ENCODE peak calls at places on chromosome 3, in eight cellular contexts. One of them, this sample, is unnamed.

GRCh38 chr3:99213019-99213418 is 311.5 kb upstream of the DCBLD2 start:
- DNase-seq in lung: no peak
- DNase-seq in heart right ventricle: no peak
- DNase-seq in A673: no peak
- DNase-seq in thoracic aorta: no peak
- DNase-seq in left ventricle myocardium inferior: no peak
- DNase-seq in ascending aorta: no peak
- DNase-seq in pancreas: no peak
- DNase-seq in this sample: no peak

GRCh38 chr3:13152826-13153710 is 79.8 kb upstream of the IQSEC1 start:
- DNase-seq in left ventricle myocardium inferior: no peak
- DNase-seq in thoracic aorta: no peak
- DNase-seq in heart right ventricle: no peak
- DNase-seq in lung: no peak
- DNase-seq in A673: no peak
- DNase-seq in pancreas: peak; percentile 36
- DNase-seq in ascending aorta: no peak
- DNase-seq in this sample: no peak

GRCh38 chr3:173045770-173046382 is 95.2 kb downstream of the SPATA16 start:
- DNase-seq in thoracic aorta: no peak
- DNase-seq in pancreas: no peak
- DNase-seq in heart right ventricle: no peak
- DNase-seq in left ventricle myocardium inferior: no peak
- DNase-seq in ascending aorta: no peak
- DNase-seq in A673: no peak
- DNase-seq in lung: no peak
- DNase-seq in this sample: no peak

GRCh38 chr3:13365390-13366379 is 54.4 kb downstream of the NUP210 start:
- DNase-seq in lung: no peak
- DNase-seq in A673: no peak
- DNase-seq in pancreas: no peak
- DNase-seq in ascending aorta: no peak
- DNase-seq in heart right ventricle: no peak
- DNase-seq in thoracic aorta: no peak
- DNase-seq in left ventricle myocardium inferior: no peak
- DNase-seq in this sample: no peak

GRCh38 chr3:148083501-148084267 is 614.0 kb upstream of the AGTR1 start:
- DNase-seq in ascending aorta: no peak
- DNase-seq in A673: peak; percentile 90
- DNase-seq in heart right ventricle: no peak
- DNase-seq in thoracic aorta: no peak
- DNase-seq in left ventricle myocardium inferior: no peak
- DNase-seq in lung: no peak
- DNase-seq in pancreas: no peak
- DNase-seq in this sample: no peak

GRCh38 chr3:127132876-127133275 is 60.1 kb upstream of the PRR23E start:
- DNase-seq in thoracic aorta: no peak
- DNase-seq in lung: no peak
- DNase-seq in ascending aorta: no peak
- DNase-seq in heart right ventricle: no peak
- DNase-seq in A673: no peak
- DNase-seq in left ventricle myocardium inferior: no peak
- DNase-seq in pancreas: no peak
- DNase-seq in this sample: no peak

GRCh38 chr3:176964656-176965055 is 232.6 kb downstream of the TBL1XR1 start:
- DNase-seq in A673: peak; percentile 89
- DNase-seq in ascending aorta: no peak
- DNase-seq in heart right ventricle: no peak
- DNase-seq in thoracic aorta: no peak
- DNase-seq in pancreas: no peak
- DNase-seq in left ventricle myocardium inferior: no peak
- DNase-seq in lung: no peak
- DNase-seq in this sample: no peak

GRCh38 chr3:13623101-13623654 is 74.3 kb downstream of the FBLN2 start:
- DNase-seq in A673: no peak
- DNase-seq in pancreas: no peak
- DNase-seq in lung: no peak
- DNase-seq in ascending aorta: no peak
- DNase-seq in heart right ventricle: no peak
- DNase-seq in thoracic aorta: no peak
- DNase-seq in left ventricle myocardium inferior: no peak
- DNase-seq in this sample: no peak

GRCh38 chr3:193617628-193618027 is 24.6 kb downstream of the OPA1 start:
- DNase-seq in pancreas: no peak
- DNase-seq in thoracic aorta: no peak
- DNase-seq in heart right ventricle: no peak
- DNase-seq in lung: no peak
- DNase-seq in ascending aorta: no peak
- DNase-seq in left ventricle myocardium inferior: no peak
- DNase-seq in A673: no peak
- DNase-seq in this sample: no peak

GRCh38 chr3:193620650-193621049 is 27.6 kb downstream of the OPA1 start:
- DNase-seq in thoracic aorta: no peak
- DNase-seq in ascending aorta: no peak
- DNase-seq in pancreas: no peak
- DNase-seq in A673: peak; percentile 26
- DNase-seq in lung: no peak
- DNase-seq in left ventricle myocardium inferior: no peak
- DNase-seq in heart right ventricle: no peak
- DNase-seq in this sample: no peak

GRCh38 chr3:193620055-193620454 is 27.0 kb downstream of the OPA1 start:
- DNase-seq in ascending aorta: no peak
- DNase-seq in A673: no peak
- DNase-seq in thoracic aorta: no peak
- DNase-seq in pancreas: no peak
- DNase-seq in left ventricle myocardium inferior: no peak
- DNase-seq in heart right ventricle: no peak
- DNase-seq in lung: no peak
- DNase-seq in this sample: no peak

DNA sequence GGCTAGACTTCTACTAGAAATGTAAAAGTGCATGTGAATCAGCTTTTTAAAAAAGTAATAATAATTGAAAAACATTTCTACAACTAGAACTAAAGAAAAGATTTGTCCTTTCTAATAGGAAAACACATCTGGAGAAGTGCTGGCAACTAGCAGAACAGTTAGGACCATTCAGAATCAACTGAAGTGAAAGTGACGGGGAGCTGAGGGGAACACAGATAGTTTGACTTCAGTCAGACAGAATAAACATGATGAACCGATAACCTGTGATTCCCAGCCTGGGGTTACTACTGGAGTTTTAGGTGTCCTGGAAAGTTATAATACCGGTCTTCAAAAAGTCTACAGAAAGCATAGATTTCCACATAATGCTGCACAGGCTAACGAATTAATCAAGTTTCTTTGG is 28.1 kb downstream of the OPA1 start:
- DNase-seq in ascending aorta: no peak
- DNase-seq in pancreas: no peak
- DNase-seq in left ventricle myocardium inferior: no peak
- DNase-seq in A673: no peak
- DNase-seq in heart right ventricle: no peak
- DNase-seq in thoracic aorta: no peak
- DNase-seq in lung: no peak
- DNase-seq in this sample: no peak
- H3K4me3 ChIP-seq in ascending aorta: no peak overlapping the region
- H3K4me3 ChIP-seq in pancreas: no peak overlapping the region
- H3K4me3 ChIP-seq in left ventricle myocardium inferior: no peak overlapping the region
- H3K4me3 ChIP-seq in A673: no peak overlapping the region
- H3K4me3 ChIP-seq in heart right ventricle: no peak overlapping the region
- H3K4me3 ChIP-seq in thoracic aorta: no peak overlapping the region
- H3K4me3 ChIP-seq in lung: no peak overlapping the region
- H3K4me3 ChIP-seq in this sample: no peak overlapping the region

DNA sequence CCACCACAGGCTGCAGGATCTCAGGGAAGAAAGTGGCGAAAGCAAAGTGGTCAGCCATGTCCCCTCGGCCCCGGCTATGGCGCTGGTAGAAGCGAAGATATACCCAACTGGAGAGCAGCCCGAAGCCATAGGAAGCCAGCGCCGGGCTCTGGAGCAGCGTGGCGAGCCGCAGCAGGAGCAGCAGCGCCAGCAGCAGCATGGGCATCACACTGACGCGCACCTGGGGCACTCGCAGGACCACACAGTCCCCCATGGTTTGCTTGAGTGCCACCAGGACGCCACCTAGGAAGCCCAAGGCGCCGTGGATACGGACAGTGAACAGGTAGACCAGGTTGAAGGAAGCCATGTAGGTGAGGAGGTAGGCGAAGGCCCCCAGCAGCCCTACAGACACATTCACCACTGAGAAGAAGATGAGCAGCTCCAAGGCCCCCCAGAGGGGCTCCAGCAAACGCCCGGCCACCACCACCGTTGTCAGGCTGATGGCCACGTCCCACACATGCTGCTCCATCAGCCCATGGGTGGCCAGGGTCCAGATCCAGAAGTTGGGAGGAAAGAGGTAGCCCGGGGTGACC is 880 bp downstream of the TMEM115 start:
- DNase-seq in pancreas: no peak
- DNase-seq in lung: no peak
- DNase-seq in heart right ventricle: no peak
- DNase-seq in ascending aorta: peak; percentile 72
- DNase-seq in A673: no peak
- DNase-seq in left ventricle myocardium inferior: no peak
- DNase-seq in thoracic aorta: no peak
- DNase-seq in this sample: no peak
- H3K27ac ChIP-seq in pancreas: peak overlapping the region; percentile 71
- H3K27ac ChIP-seq in lung: peak overlapping the region; percentile 89
- H3K27ac ChIP-seq in heart right ventricle: peak overlapping the region; percentile 90
- H3K27ac ChIP-seq in ascending aorta: peak overlapping the region; percentile 89
- H3K27ac ChIP-seq in A673: peak overlapping the region; percentile 76
- H3K27ac ChIP-seq in left ventricle myocardium inferior: peak overlapping the region; percentile 92
- H3K27ac ChIP-seq in thoracic aorta: peak overlapping the region; percentile 82
- H3K27ac ChIP-seq in this sample: peak overlapping the region; percentile 97

GRCh38 chr3:56911363-56911762 is 109.6 kb upstream of the ARHGEF3 start:
- DNase-seq in thoracic aorta: no peak
- DNase-seq in ascending aorta: no peak
- DNase-seq in A673: no peak
- DNase-seq in pancreas: no peak
- DNase-seq in left ventricle myocardium inferior: no peak
- DNase-seq in lung: no peak
- DNase-seq in heart right ventricle: peak; percentile 19
- DNase-seq in this sample: no peak

GRCh38 chr3:56916697-56917336 is 115.1 kb upstream of the ARHGEF3 start:
- DNase-seq in ascending aorta: no peak
- DNase-seq in A673: no peak
- DNase-seq in thoracic aorta: no peak
- DNase-seq in lung: no peak
- DNase-seq in pancreas: no peak
- DNase-seq in heart right ventricle: no peak
- DNase-seq in left ventricle myocardium inferior: no peak
- DNase-seq in this sample: no peak

GRCh38 chr3:56917337-56917697 is 115.6 kb upstream of the ARHGEF3 start:
- DNase-seq in thoracic aorta: no peak
- DNase-seq in ascending aorta: no peak
- DNase-seq in lung: no peak
- DNase-seq in pancreas: no peak
- DNase-seq in heart right ventricle: no peak
- DNase-seq in A673: peak; percentile 18
- DNase-seq in left ventricle myocardium inferior: no peak
- DNase-seq in this sample: no peak

GRCh38 chr3:56915969-56916586 is 114.3 kb upstream of the ARHGEF3 start:
- DNase-seq in pancreas: no peak
- DNase-seq in heart right ventricle: peak; percentile 55
- DNase-seq in left ventricle myocardium inferior: peak; percentile 30
- DNase-seq in A673: no peak
- DNase-seq in thoracic aorta: no peak
- DNase-seq in ascending aorta: peak; percentile 72
- DNase-seq in lung: no peak
- DNase-seq in this sample: peak; percentile 74

GRCh38 chr3:56914646-56915045 is 112.9 kb upstream of the ARHGEF3 start:
- DNase-seq in heart right ventricle: no peak
- DNase-seq in thoracic aorta: no peak
- DNase-seq in lung: no peak
- DNase-seq in A673: no peak
- DNase-seq in ascending aorta: no peak
- DNase-seq in left ventricle myocardium inferior: no peak
- DNase-seq in pancreas: no peak
- DNase-seq in this sample: peak; percentile 25
- H3K4me3 ChIP-seq in heart right ventricle: peak overlapping the region; percentile 53
- H3K4me3 ChIP-seq in thoracic aorta: no peak overlapping the region
- H3K4me3 ChIP-seq in lung: no peak overlapping the region
- H3K4me3 ChIP-seq in A673: no peak overlapping the region
- H3K4me3 ChIP-seq in ascending aorta: no peak overlapping the region
- H3K4me3 ChIP-seq in left ventricle myocardium inferior: peak overlapping the region; percentile 63
- H3K4me3 ChIP-seq in pancreas: no peak overlapping the region
- H3K4me3 ChIP-seq in this sample: peak overlapping the region; percentile 90

GRCh38 chr3:105791134-105791533 is 77.7 kb downstream of the CBLB start:
- DNase-seq in left ventricle myocardium inferior: no peak
- DNase-seq in pancreas: no peak
- DNase-seq in lung: no peak
- DNase-seq in A673: no peak
- DNase-seq in ascending aorta: no peak
- DNase-seq in heart right ventricle: no peak
- DNase-seq in thoracic aorta: no peak
- DNase-seq in this sample: no peak

GRCh38 chr3:105793040-105793439 is 75.8 kb downstream of the CBLB start:
- DNase-seq in left ventricle myocardium inferior: no peak
- DNase-seq in pancreas: no peak
- DNase-seq in heart right ventricle: no peak
- DNase-seq in A673: no peak
- DNase-seq in lung: no peak
- DNase-seq in thoracic aorta: no peak
- DNase-seq in ascending aorta: no peak
- DNase-seq in this sample: no peak

GRCh38 chr3:105791919-105792786 is 76.7 kb downstream of the CBLB start:
- DNase-seq in thoracic aorta: peak; percentile 43
- DNase-seq in pancreas: no peak
- DNase-seq in A673: no peak
- DNase-seq in lung: peak; percentile 47
- DNase-seq in left ventricle myocardium inferior: peak; percentile 80
- DNase-seq in ascending aorta: peak; percentile 87
- DNase-seq in heart right ventricle: peak; percentile 68
- DNase-seq in this sample: no peak

GRCh38 chr3:105788548-105789036 is 80.2 kb downstream of the CBLB start:
- DNase-seq in pancreas: no peak
- DNase-seq in thoracic aorta: no peak
- DNase-seq in left ventricle myocardium inferior: no peak
- DNase-seq in heart right ventricle: no peak
- DNase-seq in lung: no peak
- DNase-seq in A673: no peak
- DNase-seq in ascending aorta: no peak
- DNase-seq in this sample: no peak

DNA sequence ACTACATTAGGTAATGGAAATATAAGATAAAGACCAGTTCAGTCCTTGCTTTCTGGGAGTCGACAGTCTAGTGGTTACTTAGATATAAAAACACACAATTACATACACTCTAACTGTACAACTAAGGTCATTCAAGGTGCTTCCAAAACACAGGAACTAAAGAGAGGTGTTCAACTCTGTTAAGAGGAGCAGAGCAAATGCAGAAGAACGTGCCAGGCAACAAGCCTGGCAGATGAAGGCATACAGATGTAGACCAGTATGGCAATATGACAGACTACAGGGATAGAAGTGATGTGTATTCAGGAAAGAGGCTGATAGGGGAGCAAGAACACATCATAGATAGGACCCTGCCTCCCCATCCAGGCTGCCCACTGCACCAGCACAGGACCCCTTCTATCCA is 78.3 kb downstream of the CBLB start:
- DNase-seq in left ventricle myocardium inferior: no peak
- DNase-seq in thoracic aorta: no peak
- DNase-seq in A673: no peak
- DNase-seq in pancreas: no peak
- DNase-seq in ascending aorta: no peak
- DNase-seq in heart right ventricle: no peak
- DNase-seq in lung: no peak
- DNase-seq in this sample: no peak
- H3K27ac ChIP-seq in left ventricle myocardium inferior: peak overlapping the region; percentile 89
- H3K27ac ChIP-seq in thoracic aorta: no peak overlapping the region
- H3K27ac ChIP-seq in A673: no peak overlapping the region
- H3K27ac ChIP-seq in pancreas: no peak overlapping the region
- H3K27ac ChIP-seq in ascending aorta: no peak overlapping the region
- H3K27ac ChIP-seq in heart right ventricle: peak overlapping the region; percentile 75
- H3K27ac ChIP-seq in lung: peak overlapping the region; percentile 56
- H3K27ac ChIP-seq in this sample: no peak overlapping the region

GRCh38 chr3:15982243-15982642 is 184.5 kb upstream of the ANKRD28 start:
- DNase-seq in left ventricle myocardium inferior: no peak
- DNase-seq in thoracic aorta: no peak
- DNase-seq in ascending aorta: no peak
- DNase-seq in heart right ventricle: no peak
- DNase-seq in lung: no peak
- DNase-seq in pancreas: no peak
- DNase-seq in A673: no peak
- DNase-seq in this sample: no peak
- H3K4me3 ChIP-seq in left ventricle myocardium inferior: peak overlapping the region; percentile 49
- H3K4me3 ChIP-seq in thoracic aorta: peak overlapping the region; percentile 0
- H3K4me3 ChIP-seq in ascending aorta: no peak overlapping the region
- H3K4me3 ChIP-seq in heart right ventricle: peak overlapping the region; percentile 26
- H3K4me3 ChIP-seq in lung: no peak overlapping the region
- H3K4me3 ChIP-seq in pancreas: no peak overlapping the region
- H3K4me3 ChIP-seq in A673: no peak overlapping the region
- H3K4me3 ChIP-seq in this sample: no peak overlapping the region